ENCODE peak calls at places on chromosomes 11 and 22, in six cellular contexts. Y, K, C, F, L and U are unnamed samples.

GRCh38 chr11:35525501-35526175 is at the start of gene PAMR1:
- DNase-seq in Y (peak; percentile 78), K (no peak), C (peak; percentile 21), F (no peak), L (no peak), U (peak; percentile 18)

GRCh38 chr11:76240143-76240505 is 33.8 kb upstream of the WNT11 start:
- DNase-seq in Y (no peak), K (no peak), C (no peak), F (no peak), L (no peak), U (no peak)

GRCh38 chr22:39245130-39246039 is 603 bp upstream of the PDGFB start:
- DNase-seq in Y (no peak), K (no peak), C (no peak), F (no peak), L (no peak), U (no peak)

GRCh38 chr11:15370774-15371173 is 256.1 kb downstream of the INSC start:
- DNase-seq in Y (no peak), K (no peak), C (no peak), F (no peak), L (no peak), U (no peak)

GRCh38 chr11:114171257-114172054 is 111.9 kb downstream of the ZBTB16 start:
- DNase-seq in Y (no peak), K (no peak), C (no peak), F (peak; percentile 10), L (no peak), U (no peak)

GRCh38 chr11:115919341-115920086 is 415.3 kb upstream of the CADM1 start:
- DNase-seq in Y (no peak), K (no peak), C (no peak), F (no peak), L (peak; percentile 91), U (no peak)

GRCh38 chr11:7687386-7687785 is 14.1 kb upstream of the CYB5R2 start:
- DNase-seq in Y (no peak), K (no peak), C (no peak), F (no peak), L (no peak), U (no peak)

GRCh38 chr11:129352627-129353026 is 23.0 kb upstream of the BARX2 start:
- DNase-seq in Y (no peak), K (no peak), C (no peak), F (no peak), L (no peak), U (no peak)

GRCh38 chr11:70210516-70210915 is 7.4 kb downstream of the FADD start:
- DNase-seq in Y (no peak), K (no peak), C (no peak), F (no peak), L (no peak), U (no peak)

GRCh38 chr22:23105304-23105703 is 35.0 kb downstream of the GNAZ start:
- DNase-seq in Y (no peak), K (no peak), C (no peak), F (no peak), L (no peak), U (no peak)

GRCh38 chr11:124536520-124536919 is 6.9 kb downstream of the OR8B12 start:
- DNase-seq in Y (peak; percentile 59), K (no peak), C (no peak), F (peak; percentile 69), L (no peak), U (no peak)

GRCh38 chr11:57338152-57338551 is at the start of gene P2RX3:
- DNase-seq in Y (no peak), K (no peak), C (no peak), F (no peak), L (no peak), U (no peak)

GRCh38 chr11:58616594-58616993 is 5.9 kb upstream of the CNTF start:
- DNase-seq in Y (no peak), K (no peak), C (no peak), F (no peak), L (no peak), U (no peak)

GRCh38 chr11:120303004-120303637 is 22.0 kb upstream of the TLCD5 start:
- DNase-seq in Y (peak; percentile 87), K (peak; percentile 87), C (peak; percentile 48), F (peak; percentile 69), L (peak; percentile 37), U (peak; percentile 40)

GRCh38 chr11:26953770-26954392 is 40.0 kb upstream of the FIBIN start:
- DNase-seq in Y (no peak), K (no peak), C (no peak), F (no peak), L (no peak), U (no peak)

GRCh38 chr11:63212742-63213141 is 30.7 kb downstream of the SLC22A25 start:
- DNase-seq in Y (no peak), K (peak; percentile 56), C (no peak), F (peak; percentile 10), L (no peak), U (no peak)

GRCh38 chr11:67648140-67648795 is 2.3 kb downstream of the ACY3 start:
- DNase-seq in Y (peak; percentile 64), K (peak; percentile 44), C (peak; percentile 78), F (peak; percentile 56), L (no peak), U (peak; percentile 78)

GRCh38 chr11:75916882-75917281 is 101.9 kb downstream of the UVRAG start:
- DNase-seq in Y (no peak), K (no peak), C (no peak), F (no peak), L (no peak), U (no peak)

GRCh38 chr22:25692965-25693565 is 48.9 kb upstream of the MYO18B start:
- DNase-seq in Y (no peak), K (no peak), C (no peak), F (no peak), L (no peak), U (no peak)

GRCh38 chr22:25806579-25806978 is 64.6 kb downstream of the MYO18B start:
- DNase-seq in Y (no peak), K (no peak), C (no peak), F (no peak), L (no peak), U (no peak)

GRCh38 chr22:27734066-27734465 is 67.5 kb downstream of the MN1 start:
- DNase-seq in Y (no peak), K (no peak), C (no peak), F (no peak), L (no peak), U (no peak)

GRCh38 chr11:67436459-67437081 is 912 bp downstream of the PTPRCAP start:
- DNase-seq in Y (peak; percentile 70), K (peak; percentile 54), C (peak; percentile 89), F (no peak), L (peak; percentile 75), U (peak; percentile 91)

GRCh38 chr11:34266987-34267386 is 90.8 kb downstream of the ABTB2 start:
- DNase-seq in Y (no peak), K (no peak), C (no peak), F (no peak), L (no peak), U (no peak)

GRCh38 chr11:128904303-128904871 is 13.2 kb downstream of the KCNJ5 start:
- DNase-seq in Y (no peak), K (no peak), C (no peak), F (no peak), L (no peak), U (no peak)

GRCh38 chr22:48782817-48783511 is 1044.7 kb downstream of the BRD1 start:
- DNase-seq in Y (peak; percentile 56), K (peak; percentile 24), C (no peak), F (no peak), L (no peak), U (no peak)

GRCh38 chr11:86934933-86935579 is 20.1 kb downstream of the FZD4 start:
- DNase-seq in Y (no peak), K (no peak), C (no peak), F (no peak), L (no peak), U (no peak)

GRCh38 chr11:82930229-82930628 is 28.7 kb downstream of the DDIAS start:
- DNase-seq in Y (no peak), K (no peak), C (no peak), F (no peak), L (no peak), U (no peak)

GRCh38 chr22:49163960-49164690 is 663.5 kb downstream of the BRD1 start:
- DNase-seq in Y (no peak), K (no peak), C (no peak), F (no peak), L (no peak), U (no peak)

GRCh38 chr11:111905391-111905790 is 6.2 kb downstream of the CRYAB start:
- DNase-seq in Y (no peak), K (no peak), C (no peak), F (no peak), L (no peak), U (no peak)

GRCh38 chr22:30922151-30922611 is 46.4 kb downstream of the MORC2 start:
- DNase-seq in Y (no peak), K (no peak), C (peak; percentile 60), F (no peak), L (peak; percentile 60), U (peak; percentile 47)
- TF ChIP-seq TAF1 in Y (no peak), K (no peak), C (no peak), F (no peak), L (no peak), U (no peak)

DNA sequence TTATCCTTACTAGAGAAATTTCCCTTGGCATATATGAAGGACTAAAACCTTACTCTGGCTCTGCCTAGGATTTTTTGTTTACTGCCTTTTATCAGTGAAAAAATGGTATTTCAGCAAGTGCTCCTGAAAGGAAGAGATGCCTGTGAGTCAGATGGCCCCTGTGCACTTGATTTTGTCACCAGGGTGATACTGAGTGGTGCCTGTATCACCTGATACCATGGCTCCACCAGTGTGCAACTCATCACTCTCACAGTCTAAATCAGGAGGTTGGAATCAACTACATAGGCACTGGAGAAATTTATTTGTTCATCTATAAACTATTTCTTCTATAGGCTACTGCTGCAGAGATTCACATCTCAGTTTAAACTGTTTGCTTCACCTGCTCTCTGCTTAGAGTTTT is 43.2 kb downstream of the F2 start:
- DNase-seq in Y (no peak), K (no peak), C (no peak), F (no peak), L (no peak), U (no peak)
- TF ChIP-seq POLR2AphosphoS5 in Y (no peak), K (no peak), C (no peak), F (no peak), L (no peak), U (no peak)

GRCh38 chr11:118911880-118912741 is 13.6 kb downstream of the BCL9L start:
- DNase-seq in Y (peak; percentile 86), K (peak; percentile 84), C (no peak), F (peak; percentile 83), L (no peak), U (no peak)

GRCh38 chr11:118911113-118911879 is 14.4 kb downstream of the BCL9L start:
- DNase-seq in Y (no peak), K (peak; percentile 61), C (no peak), F (peak; percentile 83), L (no peak), U (no peak)

GRCh38 chr11:118909619-118910308 is 16.0 kb downstream of the BCL9L start:
- DNase-seq in Y (peak; percentile 73), K (no peak), C (no peak), F (no peak), L (no peak), U (no peak)

GRCh38 chr11:118908931-118909618 is 16.7 kb downstream of the BCL9L start:
- DNase-seq in Y (peak; percentile 77), K (no peak), C (no peak), F (no peak), L (no peak), U (no peak)

GRCh38 chr11:118910309-118911112 is 15.2 kb downstream of the BCL9L start:
- DNase-seq in Y (peak; percentile 79), K (peak; percentile 82), C (no peak), F (peak; percentile 75), L (no peak), U (no peak)
- TF ChIP-seq POLR2A in Y (peak; percentile 61), K (peak; percentile 53), C (no peak), F (no peak), L (no peak), U (no peak)

GRCh38 chr11:19819148-19819547 is 106.5 kb downstream of the NAV2 start:
- DNase-seq in Y (no peak), K (no peak), C (no peak), F (no peak), L (no peak), U (no peak)
- TF ChIP-seq TAF1 in Y (no peak), K (no peak), C (no peak), F (no peak), L (no peak), U (no peak)